ENCODE peak calls at places on chromosomes 3 and 15, in five cellular contexts. One of them, this sample, is unnamed.

GRCh38 chr3:140540262-140540661 is 137.6 kb upstream of the TRIM42 start:
- DNase-seq in cardiac fibroblast: no peak
- DNase-seq in HFF-Myc: no peak
- DNase-seq in keratinocyte: no peak
- DNase-seq in HFFc6: no peak
- DNase-seq in this sample: no peak

GRCh38 chr3:4633078-4634004 is 140.2 kb downstream of the ITPR1 start:
- DNase-seq in cardiac fibroblast: peak; percentile 83
- DNase-seq in HFF-Myc: peak; percentile 61
- DNase-seq in keratinocyte: no peak
- DNase-seq in HFFc6: peak; percentile 64
- DNase-seq in this sample: peak; percentile 14

GRCh38 chr3:11364181-11364580 is 92.0 kb downstream of the ATG7 start:
- DNase-seq in cardiac fibroblast: peak; percentile 25
- DNase-seq in HFF-Myc: no peak
- DNase-seq in keratinocyte: no peak
- DNase-seq in HFFc6: peak; percentile 54
- DNase-seq in this sample: no peak

GRCh38 chr15:51842852-51843737 is 13.6 kb downstream of the TMOD3 start:
- DNase-seq in cardiac fibroblast: peak; percentile 85
- DNase-seq in HFF-Myc: no peak
- DNase-seq in keratinocyte: peak; percentile 81
- DNase-seq in HFFc6: peak; percentile 81
- DNase-seq in this sample: no peak

GRCh38 chr15:90067953-90068613 is 34.2 kb downstream of the IDH2 start:
- DNase-seq in cardiac fibroblast: no peak
- DNase-seq in HFF-Myc: no peak
- DNase-seq in keratinocyte: no peak
- DNase-seq in HFFc6: no peak
- DNase-seq in this sample: no peak

GRCh38 chr15:86115138-86115801 is 35.6 kb downstream of the AGBL1 start:
- DNase-seq in cardiac fibroblast: no peak
- DNase-seq in HFF-Myc: no peak
- DNase-seq in keratinocyte: no peak
- DNase-seq in HFFc6: no peak
- DNase-seq in this sample: no peak

GRCh38 chr3:3177861-3178497 is 1.5 kb downstream of the CRBN start:
- DNase-seq in cardiac fibroblast: peak; percentile 40
- DNase-seq in HFF-Myc: no peak
- DNase-seq in keratinocyte: no peak
- DNase-seq in HFFc6: no peak
- DNase-seq in this sample: no peak

GRCh38 chr3:195556390-195556789 is 13.3 kb upstream of the PPP1R2 start:
- DNase-seq in cardiac fibroblast: peak; percentile 22
- DNase-seq in HFF-Myc: no peak
- DNase-seq in keratinocyte: no peak
- DNase-seq in HFFc6: no peak
- DNase-seq in this sample: no peak

GRCh38 chr15:85531083-85531482 is 150.7 kb downstream of the AKAP13 start:
- DNase-seq in cardiac fibroblast: no peak
- DNase-seq in HFF-Myc: no peak
- DNase-seq in keratinocyte: no peak
- DNase-seq in HFFc6: no peak
- DNase-seq in this sample: no peak

GRCh38 chr15:85781099-85781498 is 13.6 kb downstream of the KLHL25 start:
- DNase-seq in cardiac fibroblast: no peak
- DNase-seq in HFF-Myc: no peak
- DNase-seq in keratinocyte: no peak
- DNase-seq in HFFc6: no peak
- DNase-seq in this sample: no peak

GRCh38 chr3:46852329-46852720 is 10.9 kb downstream of the MYL3 start:
- DNase-seq in cardiac fibroblast: no peak
- DNase-seq in HFF-Myc: no peak
- DNase-seq in keratinocyte: no peak
- DNase-seq in HFFc6: no peak
- DNase-seq in this sample: no peak

GRCh38 chr3:48238506-48239085 is 2.3 kb upstream of the ZNF589 start:
- DNase-seq in cardiac fibroblast: no peak
- DNase-seq in HFF-Myc: no peak
- DNase-seq in keratinocyte: no peak
- DNase-seq in HFFc6: no peak
- DNase-seq in this sample: no peak

GRCh38 chr3:153162513-153163348 is 705 bp downstream of the RAP2B start:
- DNase-seq in cardiac fibroblast: peak; percentile 53
- DNase-seq in HFF-Myc: no peak
- DNase-seq in keratinocyte: no peak
- DNase-seq in HFFc6: no peak
- DNase-seq in this sample: no peak

GRCh38 chr3:120496278-120496975 is 45.6 kb upstream of the FSTL1 start:
- DNase-seq in cardiac fibroblast: peak; percentile 90
- DNase-seq in HFF-Myc: peak; percentile 65
- DNase-seq in keratinocyte: peak; percentile 50
- DNase-seq in HFFc6: peak; percentile 95
- DNase-seq in this sample: peak; percentile 44

GRCh38 chr3:136545664-136546266 is 206.4 kb downstream of the STAG1 start:
- DNase-seq in cardiac fibroblast: peak; percentile 56
- DNase-seq in HFF-Myc: no peak
- DNase-seq in keratinocyte: no peak
- DNase-seq in HFFc6: peak; percentile 23
- DNase-seq in this sample: no peak

GRCh38 chr15:97598353-97598798 is 362.1 kb upstream of the ARRDC4 start:
- DNase-seq in cardiac fibroblast: no peak
- DNase-seq in HFF-Myc: no peak
- DNase-seq in keratinocyte: no peak
- DNase-seq in HFFc6: no peak
- DNase-seq in this sample: no peak

GRCh38 chr3:138197545-138197944 is 10.4 kb downstream of the ARMC8 start:
- DNase-seq in cardiac fibroblast: no peak
- DNase-seq in HFF-Myc: no peak
- DNase-seq in keratinocyte: no peak
- DNase-seq in HFFc6: no peak
- DNase-seq in this sample: no peak

GRCh38 chr3:181739628-181740027 is 27.9 kb downstream of the SOX2 start:
- DNase-seq in cardiac fibroblast: no peak
- DNase-seq in HFF-Myc: no peak
- DNase-seq in keratinocyte: no peak
- DNase-seq in HFFc6: no peak
- DNase-seq in this sample: no peak

GRCh38 chr15:73906346-73907017 is 19.8 kb upstream of the LOXL1 start:
- DNase-seq in cardiac fibroblast: peak; percentile 47
- DNase-seq in HFF-Myc: no peak
- DNase-seq in keratinocyte: no peak
- DNase-seq in HFFc6: peak; percentile 52
- DNase-seq in this sample: no peak

GRCh38 chr3:195896361-195897080 is 11.8 kb downstream of the TNK2 start:
- DNase-seq in cardiac fibroblast: peak; percentile 79
- DNase-seq in HFF-Myc: no peak
- DNase-seq in keratinocyte: no peak
- DNase-seq in HFFc6: peak; percentile 84
- DNase-seq in this sample: no peak

GRCh38 chr3:13513051-13513912 is 33.2 kb downstream of the HDAC11 start:
- DNase-seq in cardiac fibroblast: no peak
- DNase-seq in HFF-Myc: peak; percentile 76
- DNase-seq in keratinocyte: no peak
- DNase-seq in HFFc6: peak; percentile 29
- DNase-seq in this sample: peak; percentile 67

GRCh38 chr3:156150434-156151066 is 30.2 kb downstream of the KCNAB1 start:
- DNase-seq in cardiac fibroblast: peak; percentile 82
- DNase-seq in HFF-Myc: peak; percentile 49
- DNase-seq in keratinocyte: no peak
- DNase-seq in HFFc6: peak; percentile 50
- DNase-seq in this sample: peak; percentile 40

GRCh38 chr3:144162042-144162441 is 190.4 kb downstream of the DIPK2A start:
- DNase-seq in cardiac fibroblast: peak; percentile 95
- DNase-seq in HFF-Myc: no peak
- DNase-seq in keratinocyte: no peak
- DNase-seq in HFFc6: no peak
- DNase-seq in this sample: peak; percentile 39

GRCh38 chr3:188241072-188241471 is 87.1 kb downstream of the LPP start:
- DNase-seq in cardiac fibroblast: peak; percentile 51
- DNase-seq in HFF-Myc: no peak
- DNase-seq in keratinocyte: no peak
- DNase-seq in HFFc6: peak; percentile 22
- DNase-seq in this sample: no peak

GRCh38 chr15:70566047-70566835 is 197.1 kb downstream of the UACA start:
- DNase-seq in cardiac fibroblast: no peak
- DNase-seq in HFF-Myc: no peak
- DNase-seq in keratinocyte: no peak
- DNase-seq in HFFc6: no peak
- DNase-seq in this sample: no peak

GRCh38 chr3:42106646-42107045 is 15.5 kb downstream of the TRAK1 start:
- DNase-seq in cardiac fibroblast: peak; percentile 41
- DNase-seq in HFF-Myc: no peak
- DNase-seq in keratinocyte: no peak
- DNase-seq in HFFc6: no peak
- DNase-seq in this sample: no peak

GRCh38 chr15:82613764-82614163 is 33.4 kb downstream of the CPEB1 start:
- DNase-seq in cardiac fibroblast: no peak
- DNase-seq in HFF-Myc: no peak
- DNase-seq in keratinocyte: no peak
- DNase-seq in HFFc6: no peak
- DNase-seq in this sample: no peak

GRCh38 chr15:98904466-98905048 is 103.0 kb downstream of the PGPEP1L start:
- DNase-seq in cardiac fibroblast: peak; percentile 70
- DNase-seq in HFF-Myc: no peak
- DNase-seq in keratinocyte: no peak
- DNase-seq in HFFc6: peak; percentile 59
- DNase-seq in this sample: no peak

GRCh38 chr15:84924074-84924700 is 39.7 kb downstream of the SLC28A1 start:
- DNase-seq in cardiac fibroblast: no peak
- DNase-seq in HFF-Myc: no peak
- DNase-seq in keratinocyte: no peak
- DNase-seq in HFFc6: no peak
- DNase-seq in this sample: no peak

GRCh38 chr3:106268696-106269095 is 399.9 kb upstream of the CBLB start:
- DNase-seq in cardiac fibroblast: no peak
- DNase-seq in HFF-Myc: no peak
- DNase-seq in keratinocyte: no peak
- DNase-seq in HFFc6: no peak
- DNase-seq in this sample: no peak

DNA sequence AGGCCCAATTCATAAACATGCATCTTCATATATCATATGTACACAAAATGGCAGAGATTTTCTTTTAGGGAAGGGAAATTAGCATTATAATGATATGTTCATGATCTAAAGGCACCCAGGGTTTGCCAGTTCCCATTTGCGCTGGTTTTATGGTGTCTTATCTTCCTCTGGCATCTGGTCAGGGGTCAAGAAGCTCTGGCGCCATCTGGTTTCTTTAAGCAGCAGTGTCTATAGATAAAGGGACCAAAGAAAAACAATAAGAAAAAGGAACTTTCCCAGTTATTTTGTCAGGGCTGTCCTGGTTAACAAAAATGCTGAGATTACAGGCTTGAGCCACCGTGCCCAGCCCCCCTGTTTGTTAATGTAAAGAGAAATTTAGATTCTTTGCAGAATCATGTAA is 3.3 kb upstream of the DCP1A start:
- DNase-seq in cardiac fibroblast: peak; percentile 34
- DNase-seq in HFF-Myc: no peak
- DNase-seq in keratinocyte: no peak
- DNase-seq in HFFc6: peak; percentile 30
- DNase-seq in this sample: no peak
- TF ChIP-seq CTCF in cardiac fibroblast: no peak
- TF ChIP-seq CTCF in HFF-Myc: peak; percentile 31
- TF ChIP-seq CTCF in keratinocyte: peak; percentile 19
- TF ChIP-seq CTCF in HFFc6: peak; percentile 57
- TF ChIP-seq CTCF in this sample: peak; percentile 20

GRCh38 chr15:56532766-56533455 is 68.0 kb upstream of the MNS1 start:
- DNase-seq in cardiac fibroblast: no peak
- DNase-seq in HFF-Myc: no peak
- DNase-seq in keratinocyte: no peak
- DNase-seq in HFFc6: no peak
- DNase-seq in this sample: no peak
- TF ChIP-seq CTCF in cardiac fibroblast: no peak
- TF ChIP-seq CTCF in HFF-Myc: no peak
- TF ChIP-seq CTCF in keratinocyte: no peak
- TF ChIP-seq CTCF in HFFc6: no peak
- TF ChIP-seq CTCF in this sample: no peak

GRCh38 chr3:49720383-49721164 is 1.1 kb upstream of the AMIGO3 start:
- DNase-seq in cardiac fibroblast: no peak
- DNase-seq in HFF-Myc: no peak
- DNase-seq in keratinocyte: no peak
- DNase-seq in HFFc6: no peak
- DNase-seq in this sample: no peak
- TF ChIP-seq CTCF in cardiac fibroblast: no peak
- TF ChIP-seq CTCF in HFF-Myc: no peak
- TF ChIP-seq CTCF in keratinocyte: no peak
- TF ChIP-seq CTCF in HFFc6: no peak
- TF ChIP-seq CTCF in this sample: no peak

GRCh38 chr3:112740800-112741199 is 99.9 kb upstream of the CCDC80 start:
- DNase-seq in cardiac fibroblast: no peak
- DNase-seq in HFF-Myc: no peak
- DNase-seq in keratinocyte: no peak
- DNase-seq in HFFc6: no peak
- DNase-seq in this sample: no peak

GRCh38 chr3:112736802-112737566 is 96.0 kb upstream of the CCDC80 start:
- DNase-seq in cardiac fibroblast: no peak
- DNase-seq in HFF-Myc: no peak
- DNase-seq in keratinocyte: no peak
- DNase-seq in HFFc6: no peak
- DNase-seq in this sample: no peak

GRCh38 chr3:112738366-112738765 is 97.4 kb upstream of the CCDC80 start:
- DNase-seq in cardiac fibroblast: peak; percentile 67
- DNase-seq in HFF-Myc: no peak
- DNase-seq in keratinocyte: no peak
- DNase-seq in HFFc6: no peak
- DNase-seq in this sample: no peak

GRCh38 chr3:112741956-112742355 is 101.0 kb upstream of the CCDC80 start:
- DNase-seq in cardiac fibroblast: no peak
- DNase-seq in HFF-Myc: no peak
- DNase-seq in keratinocyte: no peak
- DNase-seq in HFFc6: no peak
- DNase-seq in this sample: no peak

GRCh38 chr3:112739252-112739945 is 98.5 kb upstream of the CCDC80 start:
- DNase-seq in cardiac fibroblast: peak; percentile 61
- DNase-seq in HFF-Myc: no peak
- DNase-seq in keratinocyte: no peak
- DNase-seq in HFFc6: peak; percentile 54
- DNase-seq in this sample: no peak
- TF ChIP-seq CTCF in cardiac fibroblast: no peak
- TF ChIP-seq CTCF in HFF-Myc: no peak
- TF ChIP-seq CTCF in keratinocyte: no peak
- TF ChIP-seq CTCF in HFFc6: peak; percentile 29
- TF ChIP-seq CTCF in this sample: no peak

This sample was measured in AG09319.